ENCODE peak calls at places on chromosomes 16 and 17, in eight cellular contexts. M, B, C, G, Z, W, V and U are unnamed samples. For H3K9me3 and H3K27me3, the result is how much of the 10 kb centered on the place peaks cover.

GRCh38 chr16:70577256-70577698 is 53.7 kb downstream of the SF3B3 start:
- DNase-seq in M (no peak), B (no peak), C (peak), G (peak), Z (no peak), W (peak), V (peak), U (peak)

GRCh38 chr17:49583889-49584288 is 8.2 kb downstream of the NXPH3 start:
- DNase-seq in M (no peak), B (no peak), C (no peak), G (no peak), Z (no peak), W (no peak), V (no peak), U (no peak)

GRCh38 chr17:73401911-73402310 is 90.1 kb upstream of the CDC42EP4 start:
- DNase-seq in M (no peak), B (no peak), C (no peak), G (no peak), Z (no peak), W (peak), V (peak), U (no peak)

GRCh38 chr17:48297825-48298224 is 132.2 kb downstream of the SKAP1 start:
- DNase-seq in M (no peak), B (no peak), C (no peak), G (no peak), Z (no peak), W (no peak), V (no peak), U (no peak)

GRCh38 chr17:78125138-78125913 is 3.2 kb downstream of the TMC6 start:
- DNase-seq in M (no peak), B (no peak), C (no peak), G (no peak), Z (no peak), W (no peak), V (no peak), U (no peak)

GRCh38 chr17:40371261-40371929 is 6.9 kb upstream of the GJD3 start:
- DNase-seq in M (no peak), B (no peak), C (no peak), G (no peak), Z (no peak), W (no peak), V (no peak), U (no peak)

GRCh38 chr17:7238418-7239090 is 703 bp downstream of the PHF23 start:
- DNase-seq in M (no peak), B (no peak), C (peak), G (no peak), Z (no peak), W (no peak), V (no peak), U (peak)

GRCh38 chr16:73231969-73232554 is 184.1 kb upstream of the ZFHX3 start:
- DNase-seq in M (no peak), B (no peak), C (no peak), G (no peak), Z (no peak), W (no peak), V (no peak), U (no peak)

GRCh38 chr17:7139400-7139799 is 24.8 kb upstream of the ASGR2 start:
- DNase-seq in M (peak), B (no peak), C (no peak), G (no peak), Z (no peak), W (no peak), V (no peak), U (no peak)

GRCh38 chr16:29664133-29664912 is 1.3 kb downstream of the SPN start:
- DNase-seq in M (peak), B (no peak), C (no peak), G (no peak), Z (no peak), W (no peak), V (no peak), U (no peak)

GRCh38 chr17:74825952-74826713 is 33.6 kb downstream of the GRIN2C start:
- DNase-seq in M (no peak), B (no peak), C (no peak), G (no peak), Z (no peak), W (no peak), V (no peak), U (no peak)

GRCh38 chr16:57299009-57299718 is 14.7 kb upstream of the PLLP start:
- DNase-seq in M (peak), B (no peak), C (peak), G (peak), Z (no peak), W (no peak), V (no peak), U (peak)

GRCh38 chr17:39213852-39214251 is 11.9 kb downstream of the STAC2 start:
- DNase-seq in M (no peak), B (no peak), C (no peak), G (no peak), Z (no peak), W (peak), V (no peak), U (peak)

GRCh38 chr17:33438136-33438535 is 145.0 kb upstream of the ASIC2 start:
- DNase-seq in M (no peak), B (no peak), C (no peak), G (no peak), Z (no peak), W (no peak), V (no peak), U (no peak)

GRCh38 chr17:77681820-77682219 is 276.7 kb upstream of the TNRC6C start:
- DNase-seq in M (peak), B (no peak), C (peak), G (no peak), Z (peak), W (peak), V (peak), U (no peak)

GRCh38 chr17:60442271-60443201 is 20.2 kb downstream of the CHCT1 start:
- DNase-seq in M (no peak), B (no peak), C (no peak), G (no peak), Z (no peak), W (peak), V (no peak), U (peak)

GRCh38 chr16:15530085-15530484 is 95.7 kb downstream of the BMERB1 start:
- DNase-seq in M (no peak), B (no peak), C (no peak), G (no peak), Z (no peak), W (no peak), V (no peak), U (no peak)

GRCh38 chr16:674968-675883 is at the start of gene RHBDL1:
- DNase-seq in M (peak), B (no peak), C (no peak), G (no peak), Z (no peak), W (peak), V (no peak), U (no peak)
- H3K4me3 ChIP-seq in M (peak), B (peak), C (peak), G (no peak), Z (peak), W (peak), V (peak), U (no peak)

DNA sequence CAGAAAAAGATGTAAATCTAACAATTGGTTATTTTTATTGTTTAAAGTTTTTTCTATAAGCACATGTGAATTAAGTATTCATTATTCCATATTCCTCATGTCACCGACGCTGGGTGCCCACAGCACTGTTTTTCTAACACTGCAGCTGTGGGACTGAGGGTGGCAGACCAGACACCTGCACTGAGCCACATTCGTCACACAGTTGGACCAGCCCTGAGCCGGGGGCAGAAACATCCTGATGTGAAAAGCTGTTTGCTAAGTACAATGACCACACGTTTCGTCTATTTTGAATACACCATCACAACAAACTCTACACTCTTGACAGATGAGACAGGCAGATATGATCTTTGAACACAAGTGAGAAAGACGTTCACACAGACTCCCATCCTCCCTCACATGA is 749.5 kb downstream of the KCNJ18 start:
- DNase-seq in M (no peak), B (no peak), C (no peak), G (no peak), Z (no peak), W (no peak), V (no peak), U (no peak)
- H3K9me3 ChIP-seq in M (under half), B (under half), C (under half), G (under half), Z (under half), W (under half), V (under half), U (under half)

GRCh38 chr17:4788159-4788806 is 481 bp upstream of the GLTPD2 start:
- DNase-seq in M (no peak), B (no peak), C (no peak), G (no peak), Z (no peak), W (no peak), V (no peak), U (no peak)
- H3K27me3 ChIP-seq in M (under half), B (under half), C (under half), G (under half), Z (under half), W (under half), V (under half), U (under half)

DNA sequence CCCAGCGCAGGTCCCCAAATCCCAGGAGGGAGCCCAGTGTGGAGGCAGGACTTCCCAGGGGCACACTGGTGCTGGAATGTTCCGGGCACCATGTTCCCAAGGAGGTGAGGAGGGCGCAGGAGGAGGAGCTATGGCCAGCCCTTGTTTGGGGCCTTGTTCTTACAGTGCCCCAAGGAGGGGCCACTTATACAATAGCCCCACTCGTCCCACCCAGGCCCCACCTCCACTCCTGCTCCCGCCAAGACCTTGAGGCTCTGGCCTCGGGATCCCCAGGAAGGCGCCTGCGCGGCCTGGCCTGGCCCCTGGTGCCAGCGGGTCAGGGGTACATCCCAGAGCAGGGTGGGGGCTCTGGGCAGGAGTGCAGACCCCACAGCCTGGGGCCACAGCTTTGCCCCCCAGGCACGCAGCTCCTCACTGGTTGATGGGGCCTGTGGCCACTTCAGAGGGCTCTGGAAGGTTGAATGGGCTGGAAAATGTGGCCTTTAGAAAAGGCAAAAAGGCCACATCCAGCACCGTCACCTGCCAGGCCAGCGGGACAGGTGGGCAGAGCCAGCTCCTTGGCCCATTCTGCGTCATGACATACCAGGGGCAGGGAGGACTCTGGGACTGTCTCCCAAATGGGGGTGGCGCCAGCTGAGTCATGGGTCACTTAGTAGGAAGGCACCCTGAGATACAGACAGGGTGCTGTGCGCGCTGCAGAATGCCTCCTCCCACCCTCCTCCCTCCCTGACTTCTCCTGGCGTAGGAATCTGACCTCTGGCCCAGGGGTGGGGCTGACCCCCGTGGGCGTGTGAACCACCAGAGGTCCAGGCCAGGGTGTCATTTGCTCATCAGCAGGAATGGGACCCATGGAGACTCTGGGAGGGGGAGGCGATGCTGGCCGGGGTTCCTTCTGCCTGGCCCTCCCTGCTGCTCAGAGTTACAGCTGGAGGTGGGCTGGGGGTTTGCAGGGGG is 32.3 kb upstream of the PVALEF start:
- DNase-seq in M (no peak), B (no peak), C (no peak), G (no peak), Z (no peak), W (no peak), V (no peak), U (peak)
- H3K4me3 ChIP-seq in M (no peak), B (no peak), C (no peak), G (no peak), Z (no peak), W (no peak), V (no peak), U (no peak)

GRCh38 chr17:52790359-52790955 is 631.9 kb upstream of the CA10 start:
- DNase-seq in M (no peak), B (no peak), C (no peak), G (no peak), Z (no peak), W (no peak), V (no peak), U (no peak)
- H3K9me3 ChIP-seq in M (under half), B (under half), C (under half), G (under half), Z (under half), W (under half), V (under half), U (under half)

GRCh38 chr16:84278968-84279367 is 15.7 kb upstream of the WFDC1 start:
- DNase-seq in M (no peak), B (no peak), C (no peak), G (no peak), Z (no peak), W (no peak), V (no peak), U (no peak)

GRCh38 chr16:84279871-84280270 is 14.8 kb upstream of the WFDC1 start:
- DNase-seq in M (no peak), B (no peak), C (no peak), G (no peak), Z (no peak), W (no peak), V (no peak), U (no peak)

GRCh38 chr16:84283314-84284167 is 11.1 kb upstream of the WFDC1 start:
- DNase-seq in M (no peak), B (no peak), C (no peak), G (no peak), Z (no peak), W (no peak), V (peak), U (no peak)

GRCh38 chr16:84282533-84282932 is 12.1 kb upstream of the WFDC1 start:
- DNase-seq in M (no peak), B (no peak), C (no peak), G (no peak), Z (no peak), W (no peak), V (no peak), U (no peak)

GRCh38 chr16:84281077-84281476 is 13.6 kb upstream of the WFDC1 start:
- DNase-seq in M (no peak), B (no peak), C (no peak), G (no peak), Z (no peak), W (peak), V (no peak), U (no peak)
- H3K27me3 ChIP-seq in M (under half), B (under half), C (under half), G (under half), Z (under half), W (under half), V (under half), U (under half)

GRCh38 chr17:79774561-79774975 is 3.4 kb upstream of the CBX2 start:
- DNase-seq in M (no peak), B (no peak), C (no peak), G (no peak), Z (no peak), W (no peak), V (no peak), U (no peak)

GRCh38 chr17:79777166-79777843 is 643 bp upstream of the CBX2 start:
- DNase-seq in M (peak), B (no peak), C (peak), G (peak), Z (no peak), W (peak), V (peak), U (peak)

GRCh38 chr17:79777844-79778503 is at the start of gene CBX2:
- DNase-seq in M (peak), B (no peak), C (peak), G (peak), Z (peak), W (peak), V (peak), U (peak)

GRCh38 chr17:79775635-79776034 is 2.3 kb upstream of the CBX2 start:
- DNase-seq in M (no peak), B (no peak), C (no peak), G (no peak), Z (no peak), W (no peak), V (no peak), U (no peak)

GRCh38 chr17:79776378-79777165 is 1.4 kb upstream of the CBX2 start:
- DNase-seq in M (no peak), B (no peak), C (no peak), G (no peak), Z (no peak), W (no peak), V (no peak), U (no peak)
- H3K4me3 ChIP-seq in M (no peak), B (no peak), C (peak), G (no peak), Z (no peak), W (no peak), V (peak), U (no peak)